ENCODE peak calls at places on chromosomes 4 and X, in nine cellular contexts. Y, K, B, L, I, U, M, T and C are unnamed samples.

GRCh38 chr4:95118507-95118906 is 360.8 kb downstream of the BMPR1B start:
- DNase-seq in Y (no peak), K (no peak), B (no peak), L (no peak), I (no peak), U (no peak), M (no peak), T (no peak), C (no peak)

GRCh38 chrX:39928704-39929439 is 168.9 kb downstream of the BCOR start:
- DNase-seq in Y (no peak), K (peak; percentile 44), B (no peak), L (no peak), I (no peak), U (no peak), M (no peak), T (no peak), C (no peak)

GRCh38 chr4:76523593-76523992 is 88.6 kb downstream of the SHROOM3 start:
- DNase-seq in Y (no peak), K (no peak), B (peak; percentile 47), L (peak; percentile 67), I (no peak), U (no peak), M (no peak), T (no peak), C (no peak)

GRCh38 chrX:83819304-83819703 is 41.6 kb upstream of the CYLC1 start:
- DNase-seq in Y (no peak), K (no peak), B (no peak), L (no peak), I (peak; percentile 36), U (no peak), M (no peak), T (no peak), C (no peak)

GRCh38 chr4:26151615-26152014 is 169.2 kb upstream of the RBPJ start:
- DNase-seq in Y (peak; percentile 43), K (no peak), B (peak; percentile 77), L (no peak), I (no peak), U (no peak), M (no peak), T (no peak), C (no peak)

GRCh38 chrX:141701081-141701480 is 2.5 kb upstream of the SPANXD start:
- DNase-seq in Y (peak; percentile 6), K (no peak), B (no peak), L (no peak), I (no peak), U (no peak), M (no peak), T (no peak), C (no peak)

GRCh38 chr4:53494851-53495250 is 96.4 kb downstream of the LNX1 start:
- DNase-seq in Y (no peak), K (no peak), B (no peak), L (no peak), I (no peak), U (no peak), M (no peak), T (no peak), C (no peak)

GRCh38 chr4:6716958-6717655 is 1.1 kb downstream of the BLOC1S4 start:
- DNase-seq in Y (no peak), K (no peak), B (no peak), L (no peak), I (no peak), U (no peak), M (no peak), T (no peak), C (no peak)

GRCh38 chr4:123802082-123802658 is 405.6 kb downstream of the SPRY1 start:
- DNase-seq in Y (no peak), K (no peak), B (no peak), L (no peak), I (no peak), U (no peak), M (no peak), T (no peak), C (no peak)

GRCh38 chr4:66653937-66654336 is 891.4 kb downstream of the CENPC start:
- DNase-seq in Y (no peak), K (no peak), B (no peak), L (no peak), I (no peak), U (no peak), M (no peak), T (no peak), C (no peak)

GRCh38 chr4:14167876-14168510 is 540.5 kb upstream of the BOD1L1 start:
- DNase-seq in Y (peak; percentile 32), K (no peak), B (no peak), L (no peak), I (no peak), U (no peak), M (no peak), T (no peak), C (no peak)

GRCh38 chrX:46036508-46036907 is 508.7 kb downstream of the ZNF674 start:
- DNase-seq in Y (no peak), K (no peak), B (no peak), L (no peak), I (no peak), U (no peak), M (no peak), T (no peak), C (no peak)

GRCh38 chrX:45903781-45904201 is 641.4 kb downstream of the ZNF674 start:
- DNase-seq in Y (no peak), K (no peak), B (no peak), L (no peak), I (no peak), U (no peak), M (peak; percentile 35), T (no peak), C (no peak)

GRCh38 chrX:136899206-136899605 is 18.7 kb upstream of the RBMX start:
- DNase-seq in Y (no peak), K (no peak), B (no peak), L (no peak), I (no peak), U (no peak), M (no peak), T (no peak), C (no peak)

GRCh38 chr4:52983563-52984303 is 121.6 kb downstream of the RASL11B start:
- DNase-seq in Y (peak; percentile 69), K (no peak), B (no peak), L (no peak), I (no peak), U (no peak), M (peak; percentile 73), T (no peak), C (no peak)

GRCh38 chrX:133670394-133670793 is 255.1 kb upstream of the GPC4 start:
- DNase-seq in Y (peak; percentile 50), K (no peak), B (no peak), L (no peak), I (no peak), U (no peak), M (peak; percentile 0), T (no peak), C (no peak)

GRCh38 chr4:121943941-121944340 is 7.9 kb downstream of the TRPC3 start:
- DNase-seq in Y (no peak), K (no peak), B (no peak), L (no peak), I (no peak), U (no peak), M (no peak), T (no peak), C (no peak)

GRCh38 chr4:8008391-8008790 is 68.7 kb upstream of the AFAP1 start:
- DNase-seq in Y (no peak), K (no peak), B (peak; percentile 23), L (peak; percentile 72), I (no peak), U (no peak), M (no peak), T (no peak), C (no peak)

GRCh38 chr4:29320947-29321583 is 1399.1 kb upstream of the PCDH7 start:
- DNase-seq in Y (no peak), K (no peak), B (no peak), L (no peak), I (no peak), U (no peak), M (no peak), T (no peak), C (no peak)

GRCh38 chr4:161762796-161763195 is 401.0 kb downstream of the FSTL5 start:
- DNase-seq in Y (peak; percentile 88), K (no peak), B (no peak), L (no peak), I (no peak), U (no peak), M (no peak), T (no peak), C (no peak)

GRCh38 chr4:94758141-94758699 is 465 bp downstream of the BMPR1B start:
- DNase-seq in Y (peak; percentile 50), K (peak; percentile 13), B (peak; percentile 66), L (peak; percentile 59), I (no peak), U (peak; percentile 90), M (no peak), T (peak; percentile 46), C (no peak)

GRCh38 chrX:117538441-117539418 is 577.9 kb downstream of the KLHL13 start:
- DNase-seq in Y (no peak), K (no peak), B (no peak), L (no peak), I (no peak), U (no peak), M (no peak), T (no peak), C (no peak)

GRCh38 chr4:78768447-78769177 is 7.5 kb upstream of the BMP2K start:
- DNase-seq in Y (no peak), K (peak; percentile 23), B (no peak), L (no peak), I (no peak), U (no peak), M (no peak), T (no peak), C (no peak)

GRCh38 chr4:113639311-113639710 is 122.2 kb downstream of the CAMK2D start:
- DNase-seq in Y (no peak), K (peak; percentile 44), B (no peak), L (no peak), I (no peak), U (no peak), M (no peak), T (no peak), C (no peak)

GRCh38 chr4:113478032-113478431 is 283.5 kb downstream of the CAMK2D start:
- DNase-seq in Y (no peak), K (no peak), B (no peak), L (no peak), I (no peak), U (no peak), M (no peak), T (no peak), C (no peak)

GRCh38 chr4:74202062-74202586 is 44.2 kb downstream of the MTHFD2L start:
- DNase-seq in Y (peak; percentile 39), K (no peak), B (no peak), L (no peak), I (no peak), U (no peak), M (no peak), T (no peak), C (no peak)

GRCh38 chrX:110491846-110492620 is 133.4 kb downstream of the RTL9 start:
- DNase-seq in Y (no peak), K (no peak), B (no peak), L (no peak), I (no peak), U (no peak), M (no peak), T (no peak), C (no peak)

GRCh38 chrX:102067966-102068723 is 57.3 kb upstream of the TCEAL2 start:
- DNase-seq in Y (peak; percentile 10), K (no peak), B (no peak), L (no peak), I (no peak), U (no peak), M (peak; percentile 1), T (no peak), C (no peak)

GRCh38 chr4:26719954-26720552 is 136.2 kb downstream of the TBC1D19 start:
- DNase-seq in Y (peak; percentile 63), K (no peak), B (no peak), L (no peak), I (no peak), U (no peak), M (no peak), T (no peak), C (no peak)

GRCh38 chrX:151970661-151971060 is 3.8 kb downstream of the GABRE start:
- DNase-seq in Y (peak; percentile 91), K (peak; percentile 35), B (peak; percentile 90), L (peak; percentile 80), I (peak; percentile 83), U (peak; percentile 88), M (no peak), T (peak; percentile 77), C (no peak)

GRCh38 chr4:178602833-178603232 is 1160.6 kb upstream of the AGA start:
- DNase-seq in Y (no peak), K (no peak), B (no peak), L (no peak), I (no peak), U (no peak), M (no peak), T (no peak), C (no peak)